ENCODE peak calls at places on chromosomes 7 and 10, in five cellular contexts. One of them, this sample, is unnamed.

GRCh38 chr7:99404235-99404976 is 4.0 kb downstream of the PDAP1 start:
- DNase-seq in IMR-90: peak; percentile 59
- DNase-seq in dorsolateral prefrontal cortex: no peak
- DNase-seq in ovary: no peak
- DNase-seq in aorta: no peak
- DNase-seq in this sample: peak; percentile 58

GRCh38 chr7:26533163-26533562 is 241.5 kb downstream of the SNX10 start:
- DNase-seq in IMR-90: no peak
- DNase-seq in dorsolateral prefrontal cortex: no peak
- DNase-seq in ovary: no peak
- DNase-seq in aorta: no peak
- DNase-seq in this sample: no peak

GRCh38 chr10:77494789-77495541 is 142.6 kb downstream of the KCNMA1 start:
- DNase-seq in IMR-90: no peak
- DNase-seq in dorsolateral prefrontal cortex: no peak
- DNase-seq in ovary: no peak
- DNase-seq in aorta: no peak
- DNase-seq in this sample: no peak

GRCh38 chr7:39621261-39621660 is 2.1 kb upstream of the RALA start:
- DNase-seq in IMR-90: peak; percentile 97
- DNase-seq in dorsolateral prefrontal cortex: no peak
- DNase-seq in ovary: no peak
- DNase-seq in aorta: no peak
- DNase-seq in this sample: no peak

GRCh38 chr10:126199221-126199998 is 188.9 kb downstream of the ADAM12 start:
- DNase-seq in IMR-90: peak; percentile 100
- DNase-seq in dorsolateral prefrontal cortex: no peak
- DNase-seq in ovary: no peak
- DNase-seq in aorta: peak; percentile 62
- DNase-seq in this sample: no peak

GRCh38 chr10:90862908-90863514 is 5.2 kb upstream of the HTR7 start:
- DNase-seq in IMR-90: peak; percentile 47
- DNase-seq in dorsolateral prefrontal cortex: no peak
- DNase-seq in ovary: no peak
- DNase-seq in aorta: no peak
- DNase-seq in this sample: no peak

GRCh38 chr10:112383325-112383724 is 9.4 kb downstream of the ACSL5 start:
- DNase-seq in IMR-90: peak; percentile 88
- DNase-seq in dorsolateral prefrontal cortex: no peak
- DNase-seq in ovary: peak; percentile 32
- DNase-seq in aorta: no peak
- DNase-seq in this sample: no peak

GRCh38 chr7:117916309-117916708 is 43.1 kb upstream of the CTTNBP2 start:
- DNase-seq in IMR-90: no peak
- DNase-seq in dorsolateral prefrontal cortex: no peak
- DNase-seq in ovary: no peak
- DNase-seq in aorta: no peak
- DNase-seq in this sample: no peak

GRCh38 chr7:27176962-27177794 is 3.1 kb upstream of the HOXA10 start:
- DNase-seq in IMR-90: no peak
- DNase-seq in dorsolateral prefrontal cortex: peak; percentile 16
- DNase-seq in ovary: no peak
- DNase-seq in aorta: no peak
- DNase-seq in this sample: peak; percentile 21

GRCh38 chr10:6044651-6045599 is 17.2 kb downstream of the IL2RA start:
- DNase-seq in IMR-90: no peak
- DNase-seq in dorsolateral prefrontal cortex: no peak
- DNase-seq in ovary: no peak
- DNase-seq in aorta: no peak
- DNase-seq in this sample: no peak

GRCh38 chr10:26627320-26627719 is 70.2 kb upstream of the PDSS1 start:
- DNase-seq in IMR-90: no peak
- DNase-seq in dorsolateral prefrontal cortex: no peak
- DNase-seq in ovary: no peak
- DNase-seq in aorta: no peak
- DNase-seq in this sample: no peak

GRCh38 chr10:35446439-35446838 is 110.1 kb downstream of the CCNY start:
- DNase-seq in IMR-90: no peak
- DNase-seq in dorsolateral prefrontal cortex: no peak
- DNase-seq in ovary: no peak
- DNase-seq in aorta: no peak
- DNase-seq in this sample: no peak

GRCh38 chr7:135076882-135077281 is 71.0 kb upstream of the TMEM140 start:
- DNase-seq in IMR-90: no peak
- DNase-seq in dorsolateral prefrontal cortex: no peak
- DNase-seq in ovary: no peak
- DNase-seq in aorta: no peak
- DNase-seq in this sample: no peak

GRCh38 chr10:35517431-35518181 is 87.5 kb upstream of the GJD4 start:
- DNase-seq in IMR-90: peak; percentile 54
- DNase-seq in dorsolateral prefrontal cortex: no peak
- DNase-seq in ovary: no peak
- DNase-seq in aorta: no peak
- DNase-seq in this sample: no peak

GRCh38 chr10:95574649-95575365 is 13.6 kb upstream of the SORBS1 start:
- DNase-seq in IMR-90: no peak
- DNase-seq in dorsolateral prefrontal cortex: no peak
- DNase-seq in ovary: no peak
- DNase-seq in aorta: no peak
- DNase-seq in this sample: no peak

GRCh38 chr7:149369497-149369896 is 91.4 kb downstream of the ZNF777 start:
- DNase-seq in IMR-90: no peak
- DNase-seq in dorsolateral prefrontal cortex: no peak
- DNase-seq in ovary: no peak
- DNase-seq in aorta: no peak
- DNase-seq in this sample: no peak

GRCh38 chr7:133290041-133290440 is 37.2 kb downstream of the EXOC4 start:
- DNase-seq in IMR-90: peak; percentile 50
- DNase-seq in dorsolateral prefrontal cortex: no peak
- DNase-seq in ovary: no peak
- DNase-seq in aorta: no peak
- DNase-seq in this sample: no peak

GRCh38 chr10:93060887-93061593 is 442 bp downstream of the CYP26C1 start:
- DNase-seq in IMR-90: no peak
- DNase-seq in dorsolateral prefrontal cortex: no peak
- DNase-seq in ovary: no peak
- DNase-seq in aorta: no peak
- DNase-seq in this sample: no peak

GRCh38 chr10:43458227-43458626 is 21.3 kb downstream of the ZNF487 start:
- DNase-seq in IMR-90: no peak
- DNase-seq in dorsolateral prefrontal cortex: no peak
- DNase-seq in ovary: no peak
- DNase-seq in aorta: no peak
- DNase-seq in this sample: no peak

GRCh38 chr10:128078136-128078969 is 47.9 kb downstream of the MKI67 start:
- DNase-seq in IMR-90: peak; percentile 37
- DNase-seq in dorsolateral prefrontal cortex: no peak
- DNase-seq in ovary: no peak
- DNase-seq in aorta: no peak
- DNase-seq in this sample: no peak

GRCh38 chr10:132921818-132922807 is 20.3 kb downstream of the CFAP46 start:
- DNase-seq in IMR-90: no peak
- DNase-seq in dorsolateral prefrontal cortex: no peak
- DNase-seq in ovary: no peak
- DNase-seq in aorta: no peak
- DNase-seq in this sample: no peak

GRCh38 chr10:11515596-11516418 is 95.6 kb downstream of the USP6NL start:
- DNase-seq in IMR-90: peak; percentile 70
- DNase-seq in dorsolateral prefrontal cortex: no peak
- DNase-seq in ovary: no peak
- DNase-seq in aorta: no peak
- DNase-seq in this sample: no peak

GRCh38 chr7:66145404-66145843 is 30.8 kb downstream of the CRCP start:
- DNase-seq in IMR-90: peak; percentile 84
- DNase-seq in dorsolateral prefrontal cortex: no peak
- DNase-seq in ovary: peak; percentile 82
- DNase-seq in aorta: peak; percentile 59
- DNase-seq in this sample: peak; percentile 93

GRCh38 chr7:108603922-108604684 is 34.4 kb downstream of the DNAJB9 start:
- DNase-seq in IMR-90: no peak
- DNase-seq in dorsolateral prefrontal cortex: no peak
- DNase-seq in ovary: no peak
- DNase-seq in aorta: no peak
- DNase-seq in this sample: no peak

GRCh38 chr10:69474688-69475432 is 23.6 kb downstream of the TSPAN15 start:
- DNase-seq in IMR-90: peak; percentile 51
- DNase-seq in dorsolateral prefrontal cortex: no peak
- DNase-seq in ovary: no peak
- DNase-seq in aorta: peak; percentile 67
- DNase-seq in this sample: no peak

GRCh38 chr7:4245866-4246470 is 436.1 kb upstream of the FOXK1 start:
- DNase-seq in IMR-90: no peak
- DNase-seq in dorsolateral prefrontal cortex: peak; percentile 24
- DNase-seq in ovary: no peak
- DNase-seq in aorta: no peak
- DNase-seq in this sample: no peak

GRCh38 chr10:70354566-70355233 is 27.7 kb downstream of the LRRC20 start:
- DNase-seq in IMR-90: no peak
- DNase-seq in dorsolateral prefrontal cortex: no peak
- DNase-seq in ovary: no peak
- DNase-seq in aorta: peak; percentile 17
- DNase-seq in this sample: no peak

DNA sequence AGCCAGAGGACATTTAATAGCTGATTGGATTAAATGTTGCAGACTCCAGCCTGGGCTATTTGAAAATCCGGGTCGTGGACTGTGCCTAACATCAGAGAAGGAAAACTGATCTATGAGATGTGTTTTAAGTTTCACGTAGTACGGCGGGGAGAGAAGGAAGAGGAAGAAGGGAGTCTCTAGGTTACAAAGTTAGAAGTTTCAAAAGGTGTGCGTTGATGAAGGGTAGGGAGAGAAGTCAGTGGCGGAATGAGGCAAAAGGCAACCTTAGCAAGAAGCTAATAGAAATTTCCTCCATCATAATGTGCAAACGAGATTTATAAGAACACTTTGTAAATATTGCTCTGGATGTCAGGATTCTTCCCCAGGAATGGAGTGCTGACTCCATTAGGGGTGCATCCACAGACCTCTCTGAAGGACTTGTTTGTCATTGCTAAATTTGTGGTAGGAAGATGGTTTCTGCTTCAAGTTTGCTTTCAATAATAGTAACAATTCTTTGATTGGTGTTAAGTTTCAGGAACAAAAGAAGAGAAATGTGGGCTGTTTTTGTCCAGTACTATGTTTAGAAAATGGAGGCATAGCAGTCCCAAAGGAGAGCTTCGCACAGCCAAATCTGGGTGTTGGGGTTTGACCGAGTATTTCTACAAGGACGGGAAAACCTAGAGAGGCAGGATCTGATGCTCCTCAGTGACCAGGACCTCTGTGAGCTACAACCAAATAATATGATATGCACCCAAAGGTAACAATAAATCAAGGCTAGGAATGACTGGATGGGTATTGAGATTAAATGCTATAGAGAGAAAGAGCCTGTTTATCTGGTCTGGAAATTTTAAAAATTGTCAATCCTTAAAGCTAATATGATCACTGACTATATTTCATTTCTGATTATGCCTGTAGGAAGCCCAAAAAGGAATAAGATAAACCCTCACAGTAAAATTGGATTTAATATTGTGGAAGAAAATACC is 8.2 kb downstream of the TWIST1 start:
- DNase-seq in IMR-90: no peak
- DNase-seq in dorsolateral prefrontal cortex: no peak
- DNase-seq in ovary: no peak
- DNase-seq in aorta: no peak
- DNase-seq in this sample: no peak
- H3K4me3 ChIP-seq in IMR-90: no peak overlapping the region
- H3K4me3 ChIP-seq in dorsolateral prefrontal cortex: no peak overlapping the region
- H3K4me3 ChIP-seq in ovary: no peak overlapping the region
- H3K4me3 ChIP-seq in aorta: no peak overlapping the region
- H3K4me3 ChIP-seq in this sample: no peak overlapping the region

GRCh38 chr10:63388421-63389031 is 77.3 kb downstream of the JMJD1C start:
- DNase-seq in IMR-90: peak; percentile 6
- DNase-seq in dorsolateral prefrontal cortex: no peak
- DNase-seq in ovary: no peak
- DNase-seq in aorta: no peak
- DNase-seq in this sample: no peak
- H3K27ac ChIP-seq in IMR-90: no peak overlapping the region
- H3K27ac ChIP-seq in dorsolateral prefrontal cortex: no peak overlapping the region
- H3K27ac ChIP-seq in ovary: no peak overlapping the region
- H3K27ac ChIP-seq in aorta: no peak overlapping the region
- H3K27ac ChIP-seq in this sample: no peak overlapping the region

GRCh38 chr7:143285806-143286521 is 1.2 kb downstream of the TMEM139 start:
- DNase-seq in IMR-90: no peak
- DNase-seq in dorsolateral prefrontal cortex: peak; percentile 57
- DNase-seq in ovary: no peak
- DNase-seq in aorta: no peak
- DNase-seq in this sample: no peak

GRCh38 chr7:143287321-143287934 is 723 bp upstream of the CASP2 start:
- DNase-seq in IMR-90: no peak
- DNase-seq in dorsolateral prefrontal cortex: no peak
- DNase-seq in ovary: peak; percentile 40
- DNase-seq in aorta: no peak
- DNase-seq in this sample: no peak

GRCh38 chr7:143284591-143285453 is at the start of gene TMEM139:
- DNase-seq in IMR-90: no peak
- DNase-seq in dorsolateral prefrontal cortex: no peak
- DNase-seq in ovary: no peak
- DNase-seq in aorta: no peak
- DNase-seq in this sample: no peak

GRCh38 chr7:143286522-143286890 is 1.6 kb upstream of the CASP2 start:
- DNase-seq in IMR-90: no peak
- DNase-seq in dorsolateral prefrontal cortex: peak; percentile 59
- DNase-seq in ovary: no peak
- DNase-seq in aorta: no peak
- DNase-seq in this sample: no peak

DNA sequence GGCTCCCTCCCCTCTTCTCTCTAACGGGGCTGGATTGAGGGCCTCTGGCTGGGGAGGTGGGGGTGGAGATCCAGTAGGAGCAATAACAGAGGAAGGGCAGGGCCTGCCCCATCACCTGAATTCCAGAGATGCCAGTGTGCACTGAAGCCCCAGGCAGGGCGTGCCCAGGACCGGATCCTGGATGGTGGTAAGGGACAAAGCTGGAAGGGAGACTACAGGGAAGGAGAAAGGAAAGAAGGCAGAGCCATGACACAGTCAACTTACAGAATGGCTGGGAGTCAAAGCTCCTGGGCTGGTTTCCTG is 647 bp downstream of the TMEM139 start:
- DNase-seq in IMR-90: no peak
- DNase-seq in dorsolateral prefrontal cortex: no peak
- DNase-seq in ovary: no peak
- DNase-seq in aorta: no peak
- DNase-seq in this sample: no peak
- H3K4me3 ChIP-seq in IMR-90: no peak overlapping the region
- H3K4me3 ChIP-seq in dorsolateral prefrontal cortex: no peak overlapping the region
- H3K4me3 ChIP-seq in ovary: no peak overlapping the region
- H3K4me3 ChIP-seq in aorta: no peak overlapping the region
- H3K4me3 ChIP-seq in this sample: no peak overlapping the region

GRCh38 chr10:29041512-29042150 is 247.2 kb upstream of the LYZL1 start:
- DNase-seq in IMR-90: peak; percentile 37
- DNase-seq in dorsolateral prefrontal cortex: no peak
- DNase-seq in ovary: no peak
- DNase-seq in aorta: no peak
- DNase-seq in this sample: no peak
- H3K27ac ChIP-seq in IMR-90: peak overlapping the region; percentile 50
- H3K27ac ChIP-seq in dorsolateral prefrontal cortex: no peak overlapping the region
- H3K27ac ChIP-seq in ovary: no peak overlapping the region
- H3K27ac ChIP-seq in aorta: no peak overlapping the region
- H3K27ac ChIP-seq in this sample: no peak overlapping the region

This sample was measured in right cardiac atrium.